ENCODE peak calls at places on chromosomes 12 and 14, in six cellular contexts. U is EL; Y is activated effector memory CD4-positive, alpha-beta T cell treated with anti-CD3 and anti-CD28 coated beads, Interleukin-2, amount 50 U/mL, for 16 hours; V is activated CD4-positive, alpha-beta T cell treated with anti-CD3 and anti-CD28 coated beads, Interleukin-2, amount 50 U/mL, for 24 hours; K is astrocyte of the cerebellum; J is germinal center. A is an unnamed sample.

GRCh38 chr12:81080431-81080983 is 2.6 kb downstream of the ACSS3 start:
- DNase-seq in V (no peak), J (no peak), K (no peak), Y (no peak), U (peak), A (peak)

GRCh38 chr12:101876861-101877815 is at the start of gene DRAM1:
- DNase-seq in Y (peak), U (peak), J (peak), K (peak), V (peak), A (peak)

GRCh38 chr12:116414891-116415290 is 137.4 kb upstream of the MED13L start:
- DNase-seq in U (no peak), V (no peak), J (no peak), Y (no peak), K (no peak), A (no peak)

GRCh38 chr12:53739285-53740129 is 12.3 kb upstream of the CALCOCO1 start:
- DNase-seq in Y (no peak), V (no peak), K (no peak), J (no peak), U (no peak), A (no peak)

GRCh38 chr12:75977952-75978671 is 53.5 kb downstream of the PHLDA1 start:
- DNase-seq in K (peak), Y (peak), J (peak), U (peak), V (peak), A (peak)

GRCh38 chr14:29800961-29801360 is 126.7 kb downstream of the PRKD1 start:
- DNase-seq in K (no peak), V (no peak), U (no peak), Y (no peak), J (no peak), A (no peak)

GRCh38 chr12:82896979-82897378 is 210.3 kb downstream of the TMTC2 start:
- DNase-seq in U (no peak), J (no peak), K (peak), V (no peak), Y (no peak), A (peak)

GRCh38 chr12:117513353-117513752 is 151.9 kb upstream of the NOS1 start:
- DNase-seq in U (no peak), Y (no peak), V (no peak), K (no peak), J (no peak), A (no peak)

GRCh38 chr12:108515916-108516315 is 839 bp downstream of the FICD start:
- DNase-seq in U (no peak), K (no peak), V (no peak), Y (no peak), J (no peak), A (no peak)

GRCh38 chr12:6041891-6042290 is 82.6 kb downstream of the VWF start:
- DNase-seq in V (no peak), J (no peak), K (no peak), U (peak), Y (no peak), A (peak)

GRCh38 chr12:820336-820735 is 68.0 kb downstream of the WNK1 start:
- DNase-seq in K (no peak), J (no peak), U (no peak), V (no peak), Y (no peak), A (no peak)

GRCh38 chr12:72491399-72491798 is 219.2 kb downstream of the TRHDE start:
- DNase-seq in J (no peak), K (no peak), Y (no peak), U (no peak), V (no peak), A (peak)

GRCh38 chr12:48285751-48286650 is 64.7 kb downstream of the ZNF641 start:
- DNase-seq in J (no peak), V (no peak), K (no peak), U (no peak), Y (no peak), A (no peak)

GRCh38 chr14:52413729-52414453 is 99.8 kb downstream of the PTGER2 start:
- DNase-seq in K (no peak), Y (no peak), U (peak), J (no peak), V (no peak), A (peak)

GRCh38 chr12:94617101-94617500 is 33.3 kb downstream of the TMCC3 start:
- DNase-seq in K (no peak), J (no peak), V (no peak), U (no peak), Y (no peak), A (no peak)

GRCh38 chr12:118137148-118137678 is 1.3 kb downstream of the PEBP1 start:
- DNase-seq in J (no peak), U (no peak), V (no peak), K (no peak), Y (no peak), A (no peak)

GRCh38 chr14:61661471-61661988 is 33.8 kb upstream of the HIF1A start:
- DNase-seq in Y (no peak), J (peak), U (peak), K (peak), V (no peak), A (peak)

GRCh38 chr14:97143011-97143410 is 345.8 kb downstream of the VRK1 start:
- DNase-seq in Y (no peak), U (no peak), J (no peak), K (no peak), V (no peak), A (no peak)

GRCh38 chr12:103102225-103102744 is 144.8 kb downstream of the ASCL1 start:
- DNase-seq in Y (no peak), K (no peak), J (no peak), V (no peak), U (no peak), A (no peak)

GRCh38 chr14:105527381-105528196 is 1.2 kb downstream of the TMEM121 start:
- DNase-seq in K (no peak), Y (no peak), U (no peak), V (no peak), J (no peak), A (no peak)

GRCh38 chr14:59541731-59542130 is 34.9 kb downstream of the CCDC175 start:
- DNase-seq in U (no peak), Y (no peak), K (no peak), V (no peak), J (no peak), A (no peak)

GRCh38 chr14:90555126-90556049 is 158.6 kb downstream of the CALM1 start:
- DNase-seq in J (no peak), K (no peak), V (no peak), Y (no peak), U (no peak), A (no peak)

GRCh38 chr12:89859513-89860220 is 151.0 kb upstream of the ATP2B1 start:
- DNase-seq in U (no peak), V (no peak), K (no peak), Y (no peak), J (no peak), A (no peak)

GRCh38 chr14:104044016-104044415 is 41.5 kb upstream of the ASPG start:
- DNase-seq in J (no peak), U (no peak), V (no peak), K (no peak), Y (no peak), A (no peak)

GRCh38 chr12:31900271-31900670 is 58.9 kb upstream of the RESF1 start:
- DNase-seq in U (no peak), J (no peak), Y (no peak), V (no peak), K (no peak), A (peak)

GRCh38 chr12:4454315-4454860 is 8.8 kb upstream of the FGF6 start:
- DNase-seq in Y (no peak), U (no peak), K (no peak), J (no peak), V (no peak), A (no peak)

GRCh38 chr12:41339784-41340183 is 151.7 kb downstream of the PDZRN4 start:
- DNase-seq in V (no peak), U (no peak), J (no peak), Y (no peak), K (no peak), A (no peak)

A was measured in iris pigment epithelial cell.